ENCODE peak calls at places on chromosomes 13 and 19, in six cellular contexts. One of them, this sample, is unnamed.

GRCh38 chr19:49860716-49861100 is 6.7 kb downstream of the PNKP start:
- DNase-seq in tibial nerve: peak
- DNase-seq in AG09319: no peak
- DNase-seq in CD4-positive, alpha-beta T cell: no peak
- DNase-seq in fibroblast of mammary gland: no peak
- DNase-seq in neural crest cell: no peak
- DNase-seq in this sample: no peak

GRCh38 chr19:47296036-47296435 is 13.6 kb upstream of the C5AR1 start:
- DNase-seq in tibial nerve: peak
- DNase-seq in AG09319: peak
- DNase-seq in CD4-positive, alpha-beta T cell: peak
- DNase-seq in fibroblast of mammary gland: peak
- DNase-seq in neural crest cell: peak
- DNase-seq in this sample: peak

GRCh38 chr13:112531263-112531794 is 56.6 kb downstream of the TUBGCP3 start:
- DNase-seq in tibial nerve: no peak
- DNase-seq in AG09319: no peak
- DNase-seq in CD4-positive, alpha-beta T cell: no peak
- DNase-seq in fibroblast of mammary gland: no peak
- DNase-seq in neural crest cell: no peak
- DNase-seq in this sample: no peak

GRCh38 chr19:49843265-49843664 is 7.7 kb upstream of the PTOV1 start:
- DNase-seq in tibial nerve: no peak
- DNase-seq in AG09319: no peak
- DNase-seq in CD4-positive, alpha-beta T cell: no peak
- DNase-seq in fibroblast of mammary gland: no peak
- DNase-seq in neural crest cell: no peak
- DNase-seq in this sample: no peak

GRCh38 chr13:35838356-35838755 is 292.8 kb downstream of the DCLK1 start:
- DNase-seq in tibial nerve: no peak
- DNase-seq in AG09319: peak
- DNase-seq in CD4-positive, alpha-beta T cell: no peak
- DNase-seq in fibroblast of mammary gland: peak
- DNase-seq in neural crest cell: no peak
- DNase-seq in this sample: no peak

GRCh38 chr13:82447452-82448030 is 1434.7 kb downstream of the SLITRK1 start:
- DNase-seq in tibial nerve: no peak
- DNase-seq in AG09319: no peak
- DNase-seq in CD4-positive, alpha-beta T cell: no peak
- DNase-seq in fibroblast of mammary gland: no peak
- DNase-seq in neural crest cell: no peak
- DNase-seq in this sample: no peak

GRCh38 chr13:34842466-34842865 is 99.6 kb upstream of the NBEA start:
- DNase-seq in tibial nerve: no peak
- DNase-seq in AG09319: no peak
- DNase-seq in CD4-positive, alpha-beta T cell: no peak
- DNase-seq in fibroblast of mammary gland: no peak
- DNase-seq in neural crest cell: no peak
- DNase-seq in this sample: no peak

GRCh38 chr19:18883530-18884304 is 12.2 kb downstream of the CERS1 start:
- DNase-seq in tibial nerve: no peak
- DNase-seq in AG09319: no peak
- DNase-seq in CD4-positive, alpha-beta T cell: no peak
- DNase-seq in fibroblast of mammary gland: no peak
- DNase-seq in neural crest cell: no peak
- DNase-seq in this sample: no peak

GRCh38 chr19:30719991-30720329 is 347.8 kb downstream of the ZNF536 start:
- DNase-seq in tibial nerve: no peak
- DNase-seq in AG09319: no peak
- DNase-seq in CD4-positive, alpha-beta T cell: no peak
- DNase-seq in fibroblast of mammary gland: no peak
- DNase-seq in neural crest cell: no peak
- DNase-seq in this sample: no peak

GRCh38 chr19:1929051-1929742 is 11.8 kb upstream of the CSNK1G2 start:
- DNase-seq in tibial nerve: peak
- DNase-seq in AG09319: no peak
- DNase-seq in CD4-positive, alpha-beta T cell: peak
- DNase-seq in fibroblast of mammary gland: peak
- DNase-seq in neural crest cell: peak
- DNase-seq in this sample: peak

GRCh38 chr13:44746690-44747089 is 170.6 kb upstream of the TSC22D1 start:
- DNase-seq in tibial nerve: no peak
- DNase-seq in AG09319: no peak
- DNase-seq in CD4-positive, alpha-beta T cell: no peak
- DNase-seq in fibroblast of mammary gland: no peak
- DNase-seq in neural crest cell: no peak
- DNase-seq in this sample: no peak

GRCh38 chr19:43476606-43477005 is 11.2 kb upstream of the LYPD3 start:
- DNase-seq in tibial nerve: no peak
- DNase-seq in AG09319: peak
- DNase-seq in CD4-positive, alpha-beta T cell: no peak
- DNase-seq in fibroblast of mammary gland: peak
- DNase-seq in neural crest cell: no peak
- DNase-seq in this sample: no peak

GRCh38 chr19:40339018-40339728 is 9.0 kb downstream of the C19orf47 start:
- DNase-seq in tibial nerve: no peak
- DNase-seq in AG09319: no peak
- DNase-seq in CD4-positive, alpha-beta T cell: no peak
- DNase-seq in fibroblast of mammary gland: no peak
- DNase-seq in neural crest cell: no peak
- DNase-seq in this sample: no peak

GRCh38 chr19:47411101-47411500 is 8.2 kb downstream of the MEIS3 start:
- DNase-seq in tibial nerve: no peak
- DNase-seq in AG09319: no peak
- DNase-seq in CD4-positive, alpha-beta T cell: no peak
- DNase-seq in fibroblast of mammary gland: no peak
- DNase-seq in neural crest cell: no peak
- DNase-seq in this sample: no peak

GRCh38 chr13:48319458-48320395 is 16.2 kb downstream of the RB1 start:
- DNase-seq in tibial nerve: no peak
- DNase-seq in AG09319: no peak
- DNase-seq in CD4-positive, alpha-beta T cell: no peak
- DNase-seq in fibroblast of mammary gland: no peak
- DNase-seq in neural crest cell: no peak
- DNase-seq in this sample: no peak

GRCh38 chr13:25945596-25945995 is 106.2 kb downstream of the SHISA2 start:
- DNase-seq in tibial nerve: no peak
- DNase-seq in AG09319: no peak
- DNase-seq in CD4-positive, alpha-beta T cell: no peak
- DNase-seq in fibroblast of mammary gland: no peak
- DNase-seq in neural crest cell: no peak
- DNase-seq in this sample: peak

GRCh38 chr19:46697142-46697960 is 19.6 kb downstream of the PRKD2 start:
- DNase-seq in tibial nerve: peak
- DNase-seq in AG09319: peak
- DNase-seq in CD4-positive, alpha-beta T cell: no peak
- DNase-seq in fibroblast of mammary gland: peak
- DNase-seq in neural crest cell: peak
- DNase-seq in this sample: no peak

GRCh38 chr19:45498411-45499195 is at the start of gene PPM1N:
- DNase-seq in tibial nerve: no peak
- DNase-seq in AG09319: no peak
- DNase-seq in CD4-positive, alpha-beta T cell: peak
- DNase-seq in fibroblast of mammary gland: no peak
- DNase-seq in neural crest cell: peak
- DNase-seq in this sample: no peak

GRCh38 chr19:40321076-40321475 is 27.1 kb downstream of the C19orf47 start:
- DNase-seq in tibial nerve: no peak
- DNase-seq in AG09319: no peak
- DNase-seq in CD4-positive, alpha-beta T cell: no peak
- DNase-seq in fibroblast of mammary gland: no peak
- DNase-seq in neural crest cell: no peak
- DNase-seq in this sample: no peak

GRCh38 chr13:29743229-29743786 is 107.1 kb downstream of the UBL3 start:
- DNase-seq in tibial nerve: peak
- DNase-seq in AG09319: peak
- DNase-seq in CD4-positive, alpha-beta T cell: no peak
- DNase-seq in fibroblast of mammary gland: peak
- DNase-seq in neural crest cell: no peak
- DNase-seq in this sample: no peak

GRCh38 chr19:44808463-44809371 is at the start of gene BCAM:
- DNase-seq in tibial nerve: peak
- DNase-seq in AG09319: peak
- DNase-seq in CD4-positive, alpha-beta T cell: no peak
- DNase-seq in fibroblast of mammary gland: peak
- DNase-seq in neural crest cell: peak
- DNase-seq in this sample: peak

GRCh38 chr19:7902796-7903243 is 857 bp upstream of the MAP2K7 start:
- DNase-seq in tibial nerve: no peak
- DNase-seq in AG09319: no peak
- DNase-seq in CD4-positive, alpha-beta T cell: no peak
- DNase-seq in fibroblast of mammary gland: no peak
- DNase-seq in neural crest cell: no peak
- DNase-seq in this sample: no peak

GRCh38 chr19:7901337-7901736 is 2.3 kb upstream of the MAP2K7 start:
- DNase-seq in tibial nerve: no peak
- DNase-seq in AG09319: no peak
- DNase-seq in CD4-positive, alpha-beta T cell: no peak
- DNase-seq in fibroblast of mammary gland: no peak
- DNase-seq in neural crest cell: no peak
- DNase-seq in this sample: peak

GRCh38 chr19:7904074-7905020 is 670 bp downstream of the MAP2K7 start:
- DNase-seq in tibial nerve: no peak
- DNase-seq in AG09319: no peak
- DNase-seq in CD4-positive, alpha-beta T cell: peak
- DNase-seq in fibroblast of mammary gland: no peak
- DNase-seq in neural crest cell: no peak
- DNase-seq in this sample: peak

GRCh38 chr19:7905298-7905697 is 1.6 kb downstream of the MAP2K7 start:
- DNase-seq in tibial nerve: no peak
- DNase-seq in AG09319: no peak
- DNase-seq in CD4-positive, alpha-beta T cell: no peak
- DNase-seq in fibroblast of mammary gland: no peak
- DNase-seq in neural crest cell: no peak
- DNase-seq in this sample: no peak

DNA sequence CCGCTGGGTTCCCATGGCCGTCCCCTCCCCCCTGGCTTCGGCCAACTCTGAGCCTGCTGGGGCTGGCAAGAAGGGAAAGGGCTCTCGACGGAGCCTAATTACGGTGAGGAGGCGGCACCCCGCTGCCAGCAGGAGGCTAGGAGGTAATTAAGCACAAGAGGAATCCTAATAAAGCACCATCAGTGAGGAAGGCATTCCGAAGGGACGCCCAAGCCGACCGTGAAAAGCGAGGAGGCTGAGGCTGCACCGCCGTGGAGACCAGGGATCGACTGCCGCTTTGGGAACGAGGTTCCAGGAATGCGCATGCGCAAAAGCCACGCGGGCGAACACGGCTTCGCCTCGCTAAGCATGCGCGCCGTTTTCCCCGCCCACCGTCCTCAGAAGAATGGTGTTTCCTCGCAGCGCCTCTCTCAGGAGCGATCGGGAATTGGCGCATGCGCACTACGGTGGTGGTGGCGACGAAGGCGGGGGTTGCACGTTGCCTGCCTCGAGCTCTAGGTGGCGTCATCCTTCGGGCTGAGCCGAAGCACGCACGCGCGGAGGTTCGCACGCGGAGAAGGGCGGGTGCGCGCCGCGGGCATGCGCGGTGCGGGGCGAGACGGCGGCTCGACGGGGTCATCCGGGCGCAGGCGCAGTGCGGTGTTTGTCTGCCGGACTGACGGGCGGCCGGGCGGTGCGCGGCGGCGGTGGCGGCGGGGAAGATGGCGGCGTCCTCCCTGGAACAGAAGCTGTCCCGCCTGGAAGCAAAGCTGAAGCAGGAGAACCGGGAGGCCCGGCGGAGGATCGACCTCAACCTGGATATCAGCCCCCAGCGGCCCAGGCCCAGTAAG is at the start of gene MAP2K7:
- DNase-seq in tibial nerve: peak
- DNase-seq in AG09319: peak
- DNase-seq in CD4-positive, alpha-beta T cell: peak
- DNase-seq in fibroblast of mammary gland: peak
- DNase-seq in neural crest cell: peak
- DNase-seq in this sample: peak
- TF ChIP-seq CTCF in tibial nerve: peak
- TF ChIP-seq CTCF in AG09319: peak
- TF ChIP-seq CTCF in CD4-positive, alpha-beta T cell: peak
- TF ChIP-seq CTCF in fibroblast of mammary gland: peak
- TF ChIP-seq CTCF in neural crest cell: peak
- TF ChIP-seq CTCF in this sample: peak

GRCh38 chr13:109999659-110000533 is 213.5 kb upstream of the IRS2 start:
- DNase-seq in tibial nerve: no peak
- DNase-seq in AG09319: no peak
- DNase-seq in CD4-positive, alpha-beta T cell: no peak
- DNase-seq in fibroblast of mammary gland: no peak
- DNase-seq in neural crest cell: no peak
- DNase-seq in this sample: no peak

GRCh38 chr13:110000534-110001345 is 214.4 kb upstream of the IRS2 start:
- DNase-seq in tibial nerve: no peak
- DNase-seq in AG09319: no peak
- DNase-seq in CD4-positive, alpha-beta T cell: no peak
- DNase-seq in fibroblast of mammary gland: peak
- DNase-seq in neural crest cell: no peak
- DNase-seq in this sample: no peak

GRCh38 chr13:109998030-109998429 is 211.6 kb upstream of the IRS2 start:
- DNase-seq in tibial nerve: no peak
- DNase-seq in AG09319: no peak
- DNase-seq in CD4-positive, alpha-beta T cell: no peak
- DNase-seq in fibroblast of mammary gland: no peak
- DNase-seq in neural crest cell: no peak
- DNase-seq in this sample: no peak

GRCh38 chr13:109996404-109996960 is 210.1 kb upstream of the IRS2 start:
- DNase-seq in tibial nerve: no peak
- DNase-seq in AG09319: no peak
- DNase-seq in CD4-positive, alpha-beta T cell: no peak
- DNase-seq in fibroblast of mammary gland: no peak
- DNase-seq in neural crest cell: no peak
- DNase-seq in this sample: no peak

GRCh38 chr13:109998808-109999528 is 212.6 kb upstream of the IRS2 start:
- DNase-seq in tibial nerve: no peak
- DNase-seq in AG09319: peak
- DNase-seq in CD4-positive, alpha-beta T cell: no peak
- DNase-seq in fibroblast of mammary gland: peak
- DNase-seq in neural crest cell: no peak
- DNase-seq in this sample: peak
- TF ChIP-seq CTCF in tibial nerve: no peak
- TF ChIP-seq CTCF in AG09319: no peak
- TF ChIP-seq CTCF in CD4-positive, alpha-beta T cell: no peak
- TF ChIP-seq CTCF in fibroblast of mammary gland: no peak
- TF ChIP-seq CTCF in neural crest cell: no peak
- TF ChIP-seq CTCF in this sample: peak

GRCh38 chr19:29624489-29625210 is 18.6 kb downstream of the POP4 start:
- DNase-seq in tibial nerve: no peak
- DNase-seq in AG09319: no peak
- DNase-seq in CD4-positive, alpha-beta T cell: no peak
- DNase-seq in fibroblast of mammary gland: peak
- DNase-seq in neural crest cell: no peak
- DNase-seq in this sample: no peak
- TF ChIP-seq CTCF in tibial nerve: no peak
- TF ChIP-seq CTCF in AG09319: no peak
- TF ChIP-seq CTCF in CD4-positive, alpha-beta T cell: no peak
- TF ChIP-seq CTCF in fibroblast of mammary gland: no peak
- TF ChIP-seq CTCF in neural crest cell: no peak
- TF ChIP-seq CTCF in this sample: no peak

DNA sequence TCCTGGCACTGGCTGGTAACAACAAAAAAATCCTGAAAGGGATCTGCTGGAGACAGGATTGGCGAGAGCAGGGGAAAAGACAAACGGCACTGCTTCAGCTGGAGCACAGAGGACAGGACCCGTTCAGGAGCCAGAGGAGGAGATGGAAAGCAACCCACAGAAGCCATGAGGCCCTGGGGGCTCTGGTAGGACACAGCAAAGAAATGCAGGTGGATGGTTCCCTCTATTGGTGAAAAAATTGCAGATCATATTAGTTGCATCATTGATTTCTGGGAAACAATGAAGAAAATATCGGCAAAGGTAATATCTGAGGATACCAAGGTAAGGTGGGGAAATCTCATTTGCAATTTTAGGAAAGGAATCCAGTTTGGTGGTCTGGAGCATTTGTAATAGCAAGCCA is 25.7 kb upstream of the TPP2 start:
- DNase-seq in tibial nerve: no peak
- DNase-seq in AG09319: no peak
- DNase-seq in CD4-positive, alpha-beta T cell: no peak
- DNase-seq in fibroblast of mammary gland: no peak
- DNase-seq in neural crest cell: no peak
- DNase-seq in this sample: peak
- TF ChIP-seq CTCF in tibial nerve: no peak
- TF ChIP-seq CTCF in AG09319: no peak
- TF ChIP-seq CTCF in CD4-positive, alpha-beta T cell: no peak
- TF ChIP-seq CTCF in fibroblast of mammary gland: peak
- TF ChIP-seq CTCF in neural crest cell: peak
- TF ChIP-seq CTCF in this sample: no peak

This sample was measured in MCF 10A.